ENCODE peak calls at places on chromosomes 6 and 20, in five cellular contexts. B is body of pancreas, Z is ovary, E is erythroblast, W is upper lobe of left lung. V is an unnamed sample.

GRCh38 chr6:136989591-136990578 is 54.9 kb downstream of the IL20RA start:
- DNase-seq in W (peak; percentile 77), E (no peak), Z (peak; percentile 26), B (peak; percentile 53), V (no peak)

GRCh38 chr6:13013681-13014550 is 297.3 kb downstream of the PHACTR1 start:
- DNase-seq in B (peak; percentile 41), E (peak; percentile 15), Z (no peak), W (peak; percentile 87), V (no peak)

GRCh38 chr20:59631751-59632380 is 27.5 kb downstream of the PHACTR3 start:
- DNase-seq in Z (no peak), E (no peak), W (no peak), B (no peak), V (no peak)

GRCh38 chr6:46262928-46263708 is 92.3 kb upstream of the ENPP5 start:
- DNase-seq in E (no peak), Z (no peak), W (no peak), B (no peak), V (no peak)

GRCh38 chr6:134111062-134111677 is 58.7 kb upstream of the SLC2A12 start:
- DNase-seq in Z (no peak), E (peak; percentile 87), W (no peak), B (peak; percentile 36), V (no peak)

GRCh38 chr20:21322921-21323321 is 19.8 kb downstream of the XRN2 start:
- DNase-seq in W (no peak), B (no peak), E (no peak), Z (no peak), V (no peak)

GRCh38 chr6:36897629-36898028 is 11.9 kb downstream of the C6orf89 start:
- DNase-seq in B (no peak), Z (no peak), W (no peak), E (no peak), V (no peak)

GRCh38 chr6:75504902-75505233 is 11.3 kb upstream of the FILIP1 start:
- DNase-seq in E (no peak), W (no peak), B (peak; percentile 9), Z (no peak), V (peak; percentile 27)

GRCh38 chr20:2983508-2983907 is 59.9 kb upstream of the GNRH2 start:
- DNase-seq in E (no peak), W (no peak), Z (no peak), B (no peak), V (no peak)

GRCh38 chr6:129186988-129187387 is 304.1 kb downstream of the LAMA2 start:
- DNase-seq in B (no peak), W (no peak), E (no peak), Z (no peak), V (no peak)

GRCh38 chr6:138468320-138469015 is 30.8 kb downstream of the NHSL1 start:
- DNase-seq in Z (no peak), E (no peak), B (no peak), W (no peak), V (no peak)

GRCh38 chr6:21121737-21122136 is 471.8 kb upstream of the SOX4 start:
- DNase-seq in W (no peak), B (no peak), E (no peak), Z (no peak), V (no peak)

GRCh38 chr6:48240287-48240686 is 129.3 kb upstream of the PTCHD4 start:
- DNase-seq in E (no peak), W (no peak), B (no peak), Z (no peak), V (no peak)

GRCh38 chr20:21607971-21608735 is 94.3 kb upstream of the NKX2-2 start:
- DNase-seq in B (peak; percentile 48), W (peak; percentile 92), Z (no peak), E (no peak), V (no peak)

GRCh38 chr20:59515013-59515905 is 89.1 kb upstream of the PHACTR3 start:
- DNase-seq in B (peak; percentile 85), W (peak; percentile 79), Z (peak; percentile 43), E (peak; percentile 40), V (peak; percentile 65)

GRCh38 chr6:158312672-158313397 is 570 bp downstream of the TULP4 start:
- DNase-seq in W (no peak), Z (no peak), B (no peak), E (no peak), V (no peak)

GRCh38 chr6:170114956-170115855 is 175.7 kb downstream of the DLL1 start:
- DNase-seq in W (peak; percentile 32), B (no peak), Z (peak; percentile 35), E (no peak), V (no peak)

GRCh38 chr6:41965429-41966213 is 24.0 kb upstream of the CCND3 start:
- DNase-seq in W (no peak), B (no peak), E (no peak), Z (no peak), V (no peak)

GRCh38 chr6:151661928-151662327 is 145.6 kb upstream of the ESR1 start:
- DNase-seq in E (no peak), B (no peak), Z (no peak), W (no peak), V (no peak)

GRCh38 chr20:63570281-63571086 is 3.6 kb downstream of the HELZ2 start:
- DNase-seq in E (no peak), B (no peak), W (peak; percentile 79), Z (no peak), V (no peak)
- TF ChIP-seq POLR2A in E (no peak), B (no peak), W (no peak), Z (no peak), V (no peak)

GRCh38 chr6:26457796-26458688 is at the start of gene BTN2A1:
- DNase-seq in W (peak; percentile 87), E (peak; percentile 87), Z (peak; percentile 82), B (peak; percentile 84), V (peak; percentile 64)
- TF ChIP-seq POLR2A in W (no peak), E (peak; percentile 28), Z (no peak), B (peak; percentile 64), V (no peak)

DNA sequence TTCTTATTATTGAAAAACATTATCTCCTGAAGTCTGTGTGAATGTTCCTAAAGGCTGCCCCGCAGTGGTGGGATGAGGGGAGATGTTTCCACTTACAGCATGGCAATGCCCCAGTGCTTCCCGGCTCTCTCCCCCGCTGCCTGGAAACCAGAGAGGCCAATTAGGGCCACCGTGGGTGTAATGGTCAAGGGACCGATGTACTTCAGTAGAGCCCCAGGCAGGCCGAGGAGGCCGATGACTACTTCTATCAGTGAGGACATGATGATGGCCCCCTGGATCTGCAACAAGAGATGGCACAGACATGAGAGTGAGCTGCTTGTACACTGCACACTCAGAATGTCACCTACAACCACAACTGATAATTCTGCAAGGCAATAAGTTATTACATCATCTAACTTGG is 117.8 kb downstream of the SLC23A2 start:
- DNase-seq in B (peak; percentile 34), Z (no peak), E (no peak), W (no peak), V (no peak)
- TF ChIP-seq POLR2A in B (no peak), Z (no peak), E (no peak), W (no peak), V (no peak)

GRCh38 chr6:148342146-148343027 is at the start of gene SASH1:
- DNase-seq in E (no peak), Z (peak; percentile 58), B (peak; percentile 75), W (peak; percentile 90), V (peak; percentile 65)
- TF ChIP-seq POLR2A in E (no peak), Z (peak; percentile 23), B (peak; percentile 70), W (peak; percentile 40), V (peak; percentile 47)

GRCh38 chr6:32969685-32970412 is 1.5 kb downstream of the BRD2 start:
- DNase-seq in Z (peak; percentile 89), B (peak; percentile 75), E (peak; percentile 94), W (peak; percentile 77), V (peak; percentile 51)
- TF ChIP-seq POLR2A in Z (peak; percentile 77), B (peak; percentile 64), E (peak; percentile 78), W (no peak), V (peak; percentile 59)

GRCh38 chr6:112114577-112115223 is 27.3 kb downstream of the FAM229B start:
- DNase-seq in Z (no peak), E (no peak), B (no peak), W (no peak), V (no peak)
- TF ChIP-seq POLR2A in Z (no peak), E (no peak), B (no peak), W (no peak), V (no peak)

DNA sequence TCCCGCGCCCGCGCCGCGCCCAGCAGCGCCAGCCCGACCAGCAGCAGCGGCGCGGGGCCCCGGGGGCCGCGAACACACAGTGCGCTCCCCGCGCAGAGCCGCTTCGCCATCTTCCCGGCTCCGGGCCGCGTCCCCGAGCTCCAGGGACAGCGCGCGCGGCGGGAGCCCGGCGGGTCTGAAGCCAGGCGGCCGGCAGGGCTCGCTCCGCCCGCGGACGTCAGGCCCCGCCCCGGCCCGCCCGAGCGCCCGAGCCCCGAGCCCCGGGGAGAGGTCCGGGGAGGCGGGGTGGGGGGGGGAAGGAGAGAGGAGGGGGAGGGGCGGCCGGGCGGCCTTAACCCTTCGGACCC is at the start of gene LAMA5:
- DNase-seq in W (peak; percentile 93), E (peak; percentile 65), Z (no peak), B (peak; percentile 82), V (no peak)
- TF ChIP-seq POLR2A in W (peak; percentile 79), E (no peak), Z (no peak), B (peak; percentile 24), V (no peak)

GRCh38 chr6:17169701-17170100 is 67.9 kb downstream of the STMND1 start:
- DNase-seq in B (no peak), E (no peak), W (no peak), Z (no peak), V (no peak)
- TF ChIP-seq POLR2A in B (no peak), E (no peak), W (no peak), Z (no peak), V (no peak)

GRCh38 chr6:35731736-35732532 is 4.9 kb upstream of the ARMC12 start:
- DNase-seq in Z (peak; percentile 99), B (peak; percentile 98), E (peak; percentile 86), W (peak; percentile 99), V (peak; percentile 97)
- TF ChIP-seq POLR2A in Z (peak; percentile 56), B (peak; percentile 79), E (peak; percentile 85), W (peak; percentile 32), V (peak; percentile 22)

GRCh38 chr6:135497412-135498177 is at the start of gene AHI1:
- DNase-seq in E (peak; percentile 97), B (peak; percentile 98), Z (peak; percentile 94), W (peak; percentile 99), V (peak; percentile 90)
- TF ChIP-seq POLR2A in E (peak; percentile 63), B (peak; percentile 97), Z (peak; percentile 90), W (peak; percentile 93), V (peak; percentile 94)

V was measured in tibial nerve.